ENCODE peak calls at places on chromosomes 12 and 14, in five cellular contexts. One of them, this sample, is unnamed.

GRCh38 chr12:111321317-111321716 is 47.6 kb downstream of the PHETA1 start:
- DNase-seq in skeletal muscle cell: no peak
- DNase-seq in NCI-H1092: no peak
- DNase-seq in activated gamma-delta T cell: no peak
- DNase-seq in left cardiac atrium: no peak
- DNase-seq in this sample: no peak

GRCh38 chr14:67387195-67387594 is 24.8 kb downstream of the PLEK2 start:
- DNase-seq in skeletal muscle cell: no peak
- DNase-seq in NCI-H1092: no peak
- DNase-seq in activated gamma-delta T cell: no peak
- DNase-seq in left cardiac atrium: no peak
- DNase-seq in this sample: no peak

GRCh38 chr14:57617510-57617909 is 123.9 kb upstream of the CCDC198 start:
- DNase-seq in skeletal muscle cell: no peak
- DNase-seq in NCI-H1092: no peak
- DNase-seq in activated gamma-delta T cell: no peak
- DNase-seq in left cardiac atrium: no peak
- DNase-seq in this sample: no peak

GRCh38 chr12:75725505-75726120 is 214.2 kb upstream of the KRR1 start:
- DNase-seq in skeletal muscle cell: no peak
- DNase-seq in NCI-H1092: no peak
- DNase-seq in activated gamma-delta T cell: no peak
- DNase-seq in left cardiac atrium: no peak
- DNase-seq in this sample: no peak

GRCh38 chr14:77086017-77086727 is 11.9 kb upstream of the CIPC start:
- DNase-seq in skeletal muscle cell: no peak
- DNase-seq in NCI-H1092: no peak
- DNase-seq in activated gamma-delta T cell: no peak
- DNase-seq in left cardiac atrium: no peak
- DNase-seq in this sample: no peak

GRCh38 chr14:99763527-99764221 is 29.5 kb upstream of the EML1 start:
- DNase-seq in skeletal muscle cell: no peak
- DNase-seq in NCI-H1092: no peak
- DNase-seq in activated gamma-delta T cell: no peak
- DNase-seq in left cardiac atrium: no peak
- DNase-seq in this sample: no peak

GRCh38 chr14:90521121-90521929 is 124.5 kb downstream of the CALM1 start:
- DNase-seq in skeletal muscle cell: no peak
- DNase-seq in NCI-H1092: no peak
- DNase-seq in activated gamma-delta T cell: no peak
- DNase-seq in left cardiac atrium: no peak
- DNase-seq in this sample: no peak

GRCh38 chr12:107330901-107331431 is 237.6 kb upstream of the CRY1 start:
- DNase-seq in skeletal muscle cell: no peak
- DNase-seq in NCI-H1092: no peak
- DNase-seq in activated gamma-delta T cell: no peak
- DNase-seq in left cardiac atrium: no peak
- DNase-seq in this sample: no peak

GRCh38 chr12:122449317-122449716 is 26.8 kb upstream of the CLIP1 start:
- DNase-seq in skeletal muscle cell: peak
- DNase-seq in NCI-H1092: no peak
- DNase-seq in activated gamma-delta T cell: no peak
- DNase-seq in left cardiac atrium: no peak
- DNase-seq in this sample: no peak

GRCh38 chr12:130435826-130436225 is 98.1 kb downstream of the PIWIL1 start:
- DNase-seq in skeletal muscle cell: no peak
- DNase-seq in NCI-H1092: no peak
- DNase-seq in activated gamma-delta T cell: no peak
- DNase-seq in left cardiac atrium: no peak
- DNase-seq in this sample: no peak

GRCh38 chr14:58572092-58572853 is 65.5 kb upstream of the DACT1 start:
- DNase-seq in skeletal muscle cell: peak
- DNase-seq in NCI-H1092: no peak
- DNase-seq in activated gamma-delta T cell: no peak
- DNase-seq in left cardiac atrium: no peak
- DNase-seq in this sample: no peak

This sample was measured in heart right ventricle.